ENCODE peak calls at places on chromosomes 2 and 18, in seven cellular contexts. K, Q, S, B, N, O and A are unnamed samples. For H3K4me1, the result is how much of the 10 kb centered on the place peaks cover.

GRCh38 chr2:158359846-158360245 is 96.7 kb downstream of the CCDC148 start:
- DNase-seq in K (no peak), Q (peak), S (no peak), B (peak), N (peak), O (no peak), A (no peak)

GRCh38 chr18:46559946-46560670 is 96.9 kb downstream of the LOXHD1 start:
- DNase-seq in K (no peak), Q (no peak), S (no peak), B (no peak), N (no peak), O (no peak), A (no peak)

GRCh38 chr2:53407363-53408080 is 360.1 kb upstream of the CHAC2 start:
- DNase-seq in K (no peak), Q (peak), S (no peak), B (peak), N (peak), O (no peak), A (no peak)

GRCh38 chr2:149988361-149988760 is 400.8 kb upstream of the MMADHC start:
- DNase-seq in K (no peak), Q (no peak), S (no peak), B (no peak), N (no peak), O (no peak), A (no peak)

GRCh38 chr2:161423351-161424178 is 7.5 kb downstream of the TBR1 start:
- DNase-seq in K (no peak), Q (peak), S (no peak), B (no peak), N (no peak), O (peak), A (no peak)

GRCh38 chr18:6948238-6948637 is 169.4 kb downstream of the LAMA1 start:
- DNase-seq in K (no peak), Q (no peak), S (no peak), B (no peak), N (no peak), O (no peak), A (no peak)

GRCh38 chr2:100072503-100072902 is 69.9 kb downstream of the AFF3 start:
- DNase-seq in K (no peak), Q (no peak), S (no peak), B (no peak), N (no peak), O (no peak), A (no peak)

GRCh38 chr2:233469261-233470006 is 97.1 kb downstream of the USP40 start:
- DNase-seq in K (no peak), Q (no peak), S (peak), B (no peak), N (no peak), O (peak), A (no peak)

GRCh38 chr2:234245945-234246344 is 195.4 kb downstream of the SPP2 start:
- DNase-seq in K (no peak), Q (peak), S (no peak), B (peak), N (peak), O (no peak), A (peak)

GRCh38 chr2:13218205-13218604 is 501.5 kb downstream of the TRIB2 start:
- DNase-seq in K (no peak), Q (no peak), S (no peak), B (no peak), N (no peak), O (no peak), A (no peak)

GRCh38 chr18:39448942-39449341 is 1883.3 kb upstream of the CELF4 start:
- DNase-seq in K (no peak), Q (no peak), S (no peak), B (peak), N (no peak), O (no peak), A (no peak)

GRCh38 chr2:62604336-62604735 is 98.3 kb upstream of the TMEM17 start:
- DNase-seq in K (no peak), Q (peak), S (no peak), B (peak), N (peak), O (no peak), A (no peak)

GRCh38 chr18:48943736-48944527 is 6.8 kb downstream of the SMAD7 start:
- DNase-seq in K (no peak), Q (no peak), S (peak), B (no peak), N (no peak), O (no peak), A (no peak)

GRCh38 chr18:79069792-79070151 is 578 bp downstream of the ATP9B start:
- DNase-seq in K (no peak), Q (no peak), S (no peak), B (no peak), N (no peak), O (no peak), A (peak)

GRCh38 chr2:219638948-219639341 is 11.5 kb downstream of the SLC4A3 start:
- DNase-seq in K (no peak), Q (no peak), S (no peak), B (no peak), N (no peak), O (no peak), A (no peak)

GRCh38 chr2:8515390-8515761 is 166.5 kb upstream of the ID2 start:
- DNase-seq in K (no peak), Q (no peak), S (no peak), B (no peak), N (no peak), O (peak), A (no peak)

GRCh38 chr2:68838641-68839040 is 32.6 kb downstream of the BMP10 start:
- DNase-seq in K (no peak), Q (no peak), S (no peak), B (no peak), N (no peak), O (no peak), A (no peak)

GRCh38 chr2:70458661-70459060 is 95.0 kb downstream of the TGFA start:
- DNase-seq in K (no peak), Q (no peak), S (no peak), B (no peak), N (no peak), O (no peak), A (no peak)

GRCh38 chr2:68789603-68790002 is 55.0 kb downstream of the ARHGAP25 start:
- DNase-seq in K (no peak), Q (no peak), S (no peak), B (no peak), N (no peak), O (no peak), A (no peak)

GRCh38 chr18:596288-596881 is 403 bp upstream of the CLUL1 start:
- DNase-seq in K (peak), Q (peak), S (no peak), B (peak), N (no peak), O (no peak), A (no peak)

GRCh38 chr2:68762665-68763064 is 28.1 kb downstream of the ARHGAP25 start:
- DNase-seq in K (no peak), Q (peak), S (no peak), B (no peak), N (peak), O (no peak), A (no peak)

GRCh38 chr2:230346921-230347533 is 20.0 kb downstream of the SP140L start:
- DNase-seq in K (no peak), Q (peak), S (no peak), B (no peak), N (peak), O (no peak), A (no peak)

GRCh38 chr18:63141777-63142176 is 177.8 kb downstream of the BCL2 start:
- DNase-seq in K (no peak), Q (no peak), S (no peak), B (no peak), N (no peak), O (no peak), A (no peak)

GRCh38 chr18:63144748-63145147 is 174.8 kb downstream of the BCL2 start:
- DNase-seq in K (no peak), Q (no peak), S (no peak), B (no peak), N (no peak), O (no peak), A (no peak)

GRCh38 chr18:63140997-63141776 is 178.4 kb downstream of the BCL2 start:
- DNase-seq in K (no peak), Q (no peak), S (no peak), B (no peak), N (no peak), O (no peak), A (no peak)

GRCh38 chr18:63142502-63143045 is 177.0 kb downstream of the BCL2 start:
- DNase-seq in K (no peak), Q (no peak), S (no peak), B (no peak), N (no peak), O (no peak), A (no peak)

GRCh38 chr18:63143246-63143847 is 176.2 kb downstream of the BCL2 start:
- DNase-seq in K (no peak), Q (no peak), S (no peak), B (no peak), N (no peak), O (no peak), A (no peak)
- H3K4me1 ChIP-seq in K (under half), Q (under half), S (under half), B (under half), N (under half), O (under half), A (under half)

DNA sequence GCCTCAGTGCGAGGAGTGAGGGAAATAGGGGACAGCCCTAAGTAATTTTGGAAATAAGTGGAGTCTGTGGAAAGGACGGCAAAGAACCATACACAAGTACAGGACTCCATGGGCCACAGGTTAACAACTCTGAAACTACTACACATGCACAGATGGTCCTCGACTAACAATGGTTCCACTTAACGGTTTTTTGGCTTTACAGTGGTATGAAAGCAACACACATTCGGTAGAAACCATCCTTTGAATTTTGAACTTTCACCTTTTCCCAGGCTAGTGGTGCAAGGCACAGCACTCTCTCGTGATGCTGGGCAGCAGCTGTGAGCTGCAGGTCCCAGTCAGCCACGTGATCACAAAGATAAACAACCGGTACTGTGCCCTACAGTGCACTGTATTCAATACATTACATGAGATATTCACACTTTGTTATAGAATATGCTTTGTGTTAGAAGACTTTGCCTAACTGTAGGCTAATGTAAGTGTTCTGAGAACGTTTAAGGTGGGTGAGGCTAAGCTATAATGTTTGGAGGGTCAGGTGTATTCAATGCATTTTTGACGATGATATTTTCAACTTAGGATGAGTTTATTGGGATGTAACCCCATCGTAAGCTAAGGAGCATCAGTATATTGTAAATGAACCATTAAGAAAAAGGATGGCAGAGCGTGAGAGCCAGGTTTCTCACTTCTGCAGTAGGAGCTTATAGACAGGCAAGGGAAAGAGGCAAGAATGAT is 44.6 kb downstream of the TBC1D8 start:
- DNase-seq in K (no peak), Q (no peak), S (no peak), B (no peak), N (no peak), O (no peak), A (no peak)
- H3K4me1 ChIP-seq in K (half or more), Q (under half), S (under half), B (under half), N (under half), O (half or more), A (under half)

DNA sequence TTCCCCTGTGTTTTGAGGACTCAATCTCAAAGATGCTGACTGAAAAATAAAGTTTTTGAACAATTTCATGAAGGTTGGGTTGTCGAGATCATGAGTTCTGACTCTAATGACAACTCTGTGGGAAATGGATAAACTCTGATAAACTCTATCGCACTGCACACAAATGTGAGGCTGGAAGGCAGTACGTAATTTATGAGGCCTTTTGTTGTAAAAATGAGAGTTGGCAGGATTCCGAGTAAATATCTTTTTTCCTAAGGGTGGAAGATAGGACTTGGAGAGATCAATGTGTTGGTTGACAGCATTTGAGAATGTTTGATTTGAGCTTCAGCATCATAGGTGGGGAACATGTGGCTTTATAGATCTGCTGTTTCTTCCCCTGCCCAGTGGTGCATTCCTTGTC is 90.4 kb downstream of the SPTBN1 start:
- DNase-seq in K (no peak), Q (no peak), S (no peak), B (no peak), N (no peak), O (no peak), A (no peak)
- H3K4me1 ChIP-seq in K (under half), Q (under half), S (under half), B (under half), N (under half), O (half or more), A (under half)

GRCh38 chr2:181778621-181779195 is 98.4 kb upstream of the NEUROD1 start:
- DNase-seq in K (no peak), Q (peak), S (no peak), B (peak), N (no peak), O (no peak), A (no peak)
- H3K4me1 ChIP-seq in K (under half), Q (under half), S (under half), B (under half), N (under half), O (under half), A (under half)

GRCh38 chr2:109237792-109238191 is 108.8 kb downstream of the SH3RF3 start:
- DNase-seq in K (no peak), Q (no peak), S (no peak), B (no peak), N (no peak), O (no peak), A (no peak)
- H3K4me1 ChIP-seq in K (under half), Q (under half), S (under half), B (half or more), N (under half), O (under half), A (under half)

GRCh38 chr2:103410221-103410620 is 648.4 kb downstream of the TMEM182 start:
- DNase-seq in K (no peak), Q (no peak), S (no peak), B (no peak), N (no peak), O (no peak), A (no peak)
- H3K4me1 ChIP-seq in K (under half), Q (under half), S (under half), B (under half), N (under half), O (under half), A (under half)

DNA sequence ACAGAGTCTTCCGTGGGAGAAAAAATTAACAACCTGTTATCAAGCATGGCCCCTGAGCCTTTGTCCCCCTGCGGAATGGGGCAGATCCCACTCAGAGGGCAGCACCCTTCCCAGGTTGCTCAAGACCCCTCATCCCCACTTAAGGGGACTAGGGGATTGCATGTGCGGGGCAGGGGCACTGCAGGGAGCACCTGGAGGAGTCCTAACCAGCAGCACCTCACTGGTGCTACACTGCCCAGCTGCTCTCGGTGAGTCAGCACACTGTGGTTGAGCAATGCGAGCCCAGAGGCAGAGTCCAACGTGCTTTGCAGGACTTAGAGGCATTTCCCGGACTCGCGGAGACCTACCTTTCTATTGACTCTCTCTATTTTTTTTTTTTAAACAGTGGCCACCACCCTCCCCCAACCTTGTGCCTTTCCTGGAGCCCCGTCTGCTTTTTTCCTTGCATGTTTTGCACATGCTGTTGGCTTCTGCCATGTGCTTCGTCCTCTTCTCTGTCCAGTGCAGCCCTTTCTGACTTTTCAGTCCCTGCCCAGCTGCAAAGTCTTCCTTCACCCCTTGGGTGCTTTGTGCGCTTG is 74.0 kb downstream of the IL1R2 start:
- DNase-seq in K (no peak), Q (peak), S (peak), B (peak), N (peak), O (no peak), A (peak)
- H3K4me1 ChIP-seq in K (under half), Q (under half), S (half or more), B (under half), N (under half), O (half or more), A (half or more)

DNA sequence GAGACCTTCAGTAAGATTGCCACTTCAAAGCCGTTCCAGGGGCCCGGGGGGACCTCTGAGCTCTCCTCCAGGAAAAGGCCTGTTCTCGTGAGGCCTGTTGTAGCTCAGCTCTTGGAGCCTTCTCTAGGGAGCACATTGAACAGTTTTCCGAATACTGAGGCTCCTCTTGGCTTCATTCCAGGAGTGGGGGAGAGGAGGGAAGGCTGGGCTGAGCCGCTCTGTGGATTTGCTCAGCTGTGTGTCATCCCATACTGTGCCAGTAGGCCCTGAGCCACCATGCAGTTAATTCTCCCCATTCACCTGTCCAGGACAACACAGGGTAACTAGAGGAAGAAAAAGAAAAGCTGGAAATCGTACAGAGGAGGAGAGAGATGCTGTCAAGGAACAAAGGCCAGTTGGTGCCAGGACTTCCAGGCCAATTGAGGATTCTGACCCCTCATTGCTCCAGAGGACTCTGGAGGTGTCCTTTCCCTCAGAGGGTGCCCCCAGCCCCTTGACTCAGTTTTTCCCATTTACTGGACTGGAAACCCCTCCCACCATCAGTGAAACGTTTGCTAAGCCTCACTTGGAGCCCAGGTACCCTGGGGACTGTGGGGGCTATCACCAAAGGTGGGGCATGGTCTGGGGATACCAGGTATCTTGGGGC is 41.4 kb downstream of the HS1BP3 start:
- DNase-seq in K (no peak), Q (peak), S (peak), B (peak), N (peak), O (no peak), A (no peak)
- H3K4me1 ChIP-seq in K (under half), Q (under half), S (under half), B (under half), N (under half), O (half or more), A (under half)

GRCh38 chr2:25198209-25198525 is 29.8 kb upstream of the POMC start:
- DNase-seq in K (no peak), Q (no peak), S (no peak), B (no peak), N (no peak), O (no peak), A (no peak)
- H3K4me1 ChIP-seq in K (under half), Q (under half), S (under half), B (under half), N (under half), O (under half), A (under half)

GRCh38 chr2:85712849-85713612 is 18.9 kb downstream of the GNLY start:
- DNase-seq in K (peak), Q (peak), S (peak), B (peak), N (peak), O (no peak), A (peak)
- H3K4me1 ChIP-seq in K (under half), Q (under half), S (half or more), B (under half), N (under half), O (under half), A (under half)